ENCODE peak calls at places on chromosomes 3 and 15, in six cellular contexts. R is GM12878, E is endothelial cell of umbilical vein, D is HepG2, P is NB4, Y is K562. F is an unnamed sample.

GRCh38 chr15:71679223-71680078 is 130.9 kb upstream of the NR2E3 start:
- DNase-seq in R (no peak), P (no peak), Y (no peak), D (peak), E (peak), F (no peak)

GRCh38 chr3:139764936-139765335 is 87.2 kb upstream of the NMNAT3 start:
- DNase-seq in D (no peak), R (no peak), P (no peak), Y (no peak), E (no peak), F (no peak)

GRCh38 chr3:17972030-17972429 is 229.6 kb upstream of the TBC1D5 start:
- DNase-seq in E (no peak), R (no peak), Y (no peak), P (no peak), D (no peak), F (no peak)

GRCh38 chr3:135231646-135232625 is 436.9 kb downstream of the EPHB1 start:
- DNase-seq in P (no peak), R (no peak), Y (no peak), E (no peak), D (no peak), F (no peak)

GRCh38 chr3:152656207-152657001 is 178.5 kb upstream of the P2RY1 start:
- DNase-seq in Y (peak), R (no peak), E (peak), P (peak), D (no peak), F (no peak)

GRCh38 chr15:88529021-88529630 is 17.4 kb downstream of the DET1 start:
- DNase-seq in E (no peak), P (peak), D (no peak), Y (no peak), R (no peak), F (no peak)

GRCh38 chr3:194266658-194267005 is 84.5 kb downstream of the CPN2 start:
- DNase-seq in D (no peak), E (peak), Y (no peak), P (no peak), R (no peak), F (no peak)

GRCh38 chr15:26974120-26974780 is 3.3 kb downstream of the GABRG3 start:
- DNase-seq in P (peak), R (no peak), Y (peak), E (no peak), D (peak), F (peak)

GRCh38 chr3:169448501-169448900 is 215.0 kb downstream of the MECOM start:
- DNase-seq in D (no peak), Y (no peak), R (no peak), P (no peak), E (no peak), F (no peak)

GRCh38 chr3:89867286-89867685 is 759.9 kb downstream of the EPHA3 start:
- DNase-seq in Y (no peak), E (no peak), P (no peak), R (no peak), D (no peak), F (no peak)

GRCh38 chr3:150078983-150079739 is 108.5 kb upstream of the PFN2 start:
- DNase-seq in E (no peak), R (no peak), P (no peak), D (no peak), Y (no peak), F (no peak)

GRCh38 chr3:123099331-123100191 is 32.7 kb downstream of the PDIA5 start:
- DNase-seq in D (no peak), R (no peak), P (no peak), E (no peak), Y (no peak), F (no peak)

GRCh38 chr3:186515115-186515514 is 29.1 kb downstream of the CRYGS start:
- DNase-seq in E (no peak), D (no peak), R (no peak), P (peak), Y (no peak), F (no peak)

GRCh38 chr3:196740476-196741400 is 1.1 kb downstream of the PAK2 start:
- DNase-seq in Y (peak), P (peak), E (peak), D (peak), R (no peak), F (no peak)

GRCh38 chr3:56915969-56916586 is 114.3 kb upstream of the ARHGEF3 start:
- DNase-seq in R (peak), E (no peak), P (peak), Y (no peak), D (no peak), F (no peak)

GRCh38 chr15:35182841-35183479 is 97.9 kb upstream of the NANOGP8 start:
- DNase-seq in D (no peak), E (no peak), Y (no peak), P (no peak), R (peak), F (no peak)

GRCh38 chr3:55567615-55568014 is 80.5 kb upstream of the WNT5A start:
- DNase-seq in R (no peak), E (no peak), D (no peak), P (no peak), Y (no peak), F (no peak)

GRCh38 chr3:47909607-47910006 is 106.6 kb downstream of the MAP4 start:
- DNase-seq in P (no peak), E (no peak), Y (no peak), R (no peak), D (no peak), F (no peak)

GRCh38 chr15:74130089-74130848 is at the start of gene ISLR2:
- DNase-seq in R (no peak), P (no peak), D (no peak), Y (no peak), E (no peak), F (no peak)

GRCh38 chr3:32383136-32383711 is 8.4 kb upstream of the CMTM7 start:
- DNase-seq in P (no peak), Y (no peak), D (no peak), R (no peak), E (no peak), F (no peak)
- TF ChIP-seq MYC in P (no peak), Y (no peak), D (no peak), R (no peak), E (no peak), F (no peak)

GRCh38 chr3:5290915-5291314 is 103.4 kb downstream of the EDEM1 start:
- DNase-seq in R (no peak), E (no peak), P (no peak), Y (no peak), D (no peak), F (no peak)

GRCh38 chr3:5282703-5283102 is 95.2 kb downstream of the EDEM1 start:
- DNase-seq in P (no peak), D (no peak), R (no peak), Y (no peak), E (no peak), F (no peak)

GRCh38 chr3:5285439-5285838 is 97.9 kb downstream of the EDEM1 start:
- DNase-seq in D (no peak), P (no peak), Y (no peak), R (no peak), E (no peak), F (no peak)
- TF ChIP-seq MYC in D (no peak), P (no peak), Y (no peak), R (no peak), E (no peak), F (no peak)

GRCh38 chr3:113234028-113234427 is 22.7 kb downstream of the BOC start:
- DNase-seq in Y (no peak), R (no peak), P (no peak), D (no peak), E (no peak), F (no peak)

GRCh38 chr3:113233497-113233896 is 22.1 kb downstream of the BOC start:
- DNase-seq in P (no peak), R (no peak), Y (no peak), E (no peak), D (no peak), F (no peak)

GRCh38 chr3:113231391-113231790 is 20.0 kb downstream of the BOC start:
- DNase-seq in P (no peak), E (no peak), D (no peak), Y (no peak), R (no peak), F (no peak)

GRCh38 chr3:113232367-113232766 is 21.0 kb downstream of the BOC start:
- DNase-seq in P (no peak), Y (no peak), D (no peak), R (no peak), E (no peak), F (no peak)

GRCh38 chr3:113231827-113232253 is 20.5 kb downstream of the BOC start:
- DNase-seq in R (no peak), D (peak), Y (no peak), E (peak), P (no peak), F (peak)
- TF ChIP-seq MYC in R (no peak), D (no peak), Y (no peak), E (no peak), P (no peak), F (no peak)

DNA sequence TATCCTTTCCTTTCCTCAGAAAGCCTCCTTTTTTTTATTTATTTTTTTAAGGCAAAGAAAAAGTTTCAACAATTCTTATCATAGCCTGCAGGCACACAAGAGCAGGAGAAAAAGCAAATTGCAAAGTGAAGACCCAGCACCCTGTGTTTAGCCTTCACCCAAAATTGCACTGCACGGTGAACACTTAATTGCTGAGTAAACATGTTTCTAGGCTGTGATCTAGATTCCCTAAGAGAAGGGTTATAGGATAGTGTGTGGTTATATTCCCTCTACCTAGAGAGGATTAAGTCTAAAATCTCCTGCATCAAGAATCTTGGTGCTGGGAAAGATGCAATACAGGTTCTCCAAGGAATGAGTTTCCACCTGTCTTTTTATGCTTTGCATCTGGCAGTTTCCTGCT is 70.2 kb upstream of the BFSP2 start:
- DNase-seq in D (no peak), R (no peak), P (no peak), E (no peak), Y (no peak), F (no peak)
- TF ChIP-seq MYC in D (no peak), R (no peak), P (no peak), E (no peak), Y (no peak), F (no peak)

GRCh38 chr3:11212784-11213183 is 58.5 kb downstream of the HRH1 start:
- DNase-seq in Y (no peak), D (no peak), P (no peak), E (peak), R (no peak), F (no peak)

GRCh38 chr3:11211531-11212300 is 57.4 kb downstream of the HRH1 start:
- DNase-seq in Y (no peak), E (peak), R (no peak), D (no peak), P (no peak), F (no peak)

GRCh38 chr3:11213810-11214450 is 58.3 kb upstream of the ATG7 start:
- DNase-seq in P (no peak), R (no peak), E (peak), Y (no peak), D (no peak), F (no peak)

GRCh38 chr3:11214451-11214987 is 57.7 kb upstream of the ATG7 start:
- DNase-seq in D (no peak), E (no peak), R (no peak), P (no peak), Y (no peak), F (no peak)

DNA sequence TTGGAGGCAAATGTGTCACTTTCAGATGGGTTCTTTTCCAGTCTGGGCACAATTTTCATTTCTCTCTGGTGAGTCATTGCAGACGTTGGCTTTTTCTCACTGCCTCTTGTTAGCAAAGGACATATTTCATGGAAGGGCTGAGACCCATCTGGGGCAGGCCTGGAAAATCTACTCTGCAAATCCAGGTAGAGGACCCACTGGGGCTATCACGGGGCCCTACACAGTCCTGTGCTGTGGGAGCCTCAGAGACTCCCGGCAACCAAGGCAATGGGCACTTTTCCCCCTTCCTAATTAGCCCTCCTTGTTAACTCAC is 58.0 kb downstream of the HRH1 start:
- DNase-seq in D (no peak), Y (no peak), R (no peak), E (peak), P (no peak), F (no peak)
- TF ChIP-seq MYC in D (no peak), Y (no peak), R (no peak), E (no peak), P (no peak), F (no peak)

DNA sequence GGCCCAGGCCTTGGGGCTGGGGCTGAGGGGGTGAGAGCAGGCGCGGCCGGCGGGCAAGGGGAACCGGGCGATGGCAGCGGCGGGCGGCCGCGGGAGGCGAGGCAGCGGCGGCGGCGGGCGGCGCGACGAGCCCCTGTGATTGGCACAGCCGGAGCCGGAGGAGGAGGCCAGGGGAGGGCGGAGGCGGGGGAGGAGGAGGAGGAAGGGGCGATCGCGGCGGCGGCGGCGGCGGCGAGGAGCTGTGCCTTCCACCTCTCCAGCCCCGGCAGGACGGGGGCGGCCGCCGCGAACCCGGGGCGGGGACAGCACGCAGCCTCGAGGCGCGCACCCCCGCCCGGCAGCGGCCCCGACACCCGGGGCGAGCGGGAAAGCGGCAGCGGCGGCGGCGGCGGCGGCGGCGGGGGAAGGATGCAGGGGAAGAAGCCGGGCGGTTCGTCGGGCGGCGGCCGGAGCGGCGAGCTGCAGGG is at the start of gene SLCO3A1:
- DNase-seq in P (peak), Y (no peak), E (peak), R (no peak), D (no peak), F (peak)
- TF ChIP-seq MYC in P (no peak), Y (no peak), E (no peak), R (no peak), D (no peak), F (no peak)

GRCh38 chr3:46713898-46714552 is 3.6 kb downstream of the PRSS50 start:
- DNase-seq in E (no peak), P (no peak), Y (no peak), D (no peak), R (peak), F (no peak)
- TF ChIP-seq MYC in E (no peak), P (no peak), Y (no peak), D (no peak), R (no peak), F (no peak)

GRCh38 chr3:176941674-176942073 is 255.6 kb downstream of the TBL1XR1 start:
- DNase-seq in P (no peak), Y (no peak), E (no peak), D (no peak), R (no peak), F (no peak)

GRCh38 chr3:176935524-176935923 is 261.8 kb downstream of the TBL1XR1 start:
- DNase-seq in Y (no peak), E (no peak), P (no peak), R (no peak), D (no peak), F (no peak)

GRCh38 chr3:176937546-176937945 is 259.7 kb downstream of the TBL1XR1 start:
- DNase-seq in R (no peak), E (no peak), Y (no peak), D (no peak), P (no peak), F (no peak)

GRCh38 chr3:176937994-176938393 is 259.3 kb downstream of the TBL1XR1 start:
- DNase-seq in R (no peak), P (no peak), D (no peak), E (no peak), Y (no peak), F (no peak)

GRCh38 chr3:176939022-176939817 is 258.1 kb downstream of the TBL1XR1 start:
- DNase-seq in R (peak), D (peak), P (peak), Y (peak), E (peak), F (peak)
- TF ChIP-seq MYC in R (no peak), D (no peak), P (no peak), Y (no peak), E (no peak), F (no peak)